ENCODE peak calls at places on chromosomes 7 and 10, in eight cellular contexts. T is CD8-positive, alpha-beta memory T cell; V is NCI-H2171 treated with DMSO at 0.1 percent for 48 hours; M is nucleus accumbens; Z is posterior cingulate gyrus; W is brain microvascular endothelial cell; B is GM04504; R is activated effector memory CD4-positive, alpha-beta T cell treated with anti-CD3 and anti-CD28 coated beads, Interleukin-2, amount 50 U/mL, for 16 hours. A is an unnamed sample.

GRCh38 chr7:11328309-11328708 is 354.6 kb downstream of the PHF14 start:
- DNase-seq in Z (no peak), W (peak), T (no peak), B (no peak), M (no peak), R (no peak), V (peak), A (no peak)

GRCh38 chr10:117635851-117636250 is 93.3 kb downstream of the EMX2 start:
- DNase-seq in R (no peak), W (no peak), B (no peak), Z (no peak), M (no peak), V (peak), T (no peak), A (no peak)

GRCh38 chr10:125878957-125879835 is 1.9 kb downstream of the DHX32 start:
- DNase-seq in T (no peak), M (no peak), Z (no peak), R (no peak), B (peak), W (peak), V (no peak), A (no peak)

GRCh38 chr10:34916368-34916767 is 101.3 kb upstream of the PARD3 start:
- DNase-seq in B (peak), W (peak), V (peak), Z (no peak), T (no peak), R (no peak), M (peak), A (no peak)

GRCh38 chr10:21363753-21364104 is 161.8 kb downstream of the SKIDA1 start:
- DNase-seq in M (no peak), V (no peak), Z (no peak), W (no peak), R (no peak), T (no peak), B (no peak), A (no peak)

GRCh38 chr7:104931181-104931781 is 82.7 kb upstream of the KMT2E start:
- DNase-seq in T (no peak), B (no peak), W (no peak), Z (no peak), M (no peak), R (no peak), V (peak), A (no peak)

GRCh38 chr7:8435120-8435519 is 1.7 kb downstream of the NXPH1 start:
- DNase-seq in V (no peak), B (no peak), Z (no peak), R (no peak), M (no peak), W (no peak), T (no peak), A (no peak)

GRCh38 chr7:157113607-157114006 is 25.1 kb upstream of the UBE3C start:
- DNase-seq in R (no peak), Z (no peak), V (no peak), B (no peak), M (no peak), T (no peak), W (no peak), A (no peak)

GRCh38 chr10:33487014-33487776 is 152.7 kb upstream of the NRP1 start:
- DNase-seq in T (no peak), Z (no peak), B (no peak), W (no peak), R (no peak), V (no peak), M (no peak), A (no peak)

GRCh38 chr7:16644624-16644986 is 949 bp downstream of the ANKMY2 start:
- DNase-seq in V (peak), W (peak), M (peak), R (peak), T (peak), Z (peak), B (no peak), A (peak)

GRCh38 chr10:77049896-77050295 is 587.7 kb downstream of the KCNMA1 start:
- DNase-seq in T (no peak), V (no peak), W (peak), M (no peak), B (no peak), Z (no peak), R (no peak), A (no peak)

GRCh38 chr10:48459270-48460147 is 145.4 kb downstream of the ARHGAP22 start:
- DNase-seq in V (no peak), M (no peak), W (no peak), B (no peak), Z (peak), R (peak), T (no peak), A (peak)

GRCh38 chr10:109956454-109957091 is 33.3 kb upstream of the XPNPEP1 start:
- DNase-seq in V (peak), R (peak), B (no peak), W (peak), M (no peak), T (no peak), Z (no peak), A (no peak)

GRCh38 chr10:23326541-23327307 is 17.9 kb downstream of the C10orf67 start:
- DNase-seq in T (no peak), M (no peak), Z (no peak), B (no peak), W (no peak), V (no peak), R (no peak), A (no peak)

GRCh38 chr10:7810443-7810842 is 7.9 kb upstream of the TAF3 start:
- DNase-seq in M (no peak), Z (no peak), R (no peak), B (no peak), W (no peak), T (no peak), V (no peak), A (no peak)

GRCh38 chr7:29871787-29872398 is 65.6 kb downstream of the WIPF3 start:
- DNase-seq in R (no peak), Z (no peak), B (peak), V (no peak), M (no peak), W (peak), T (no peak), A (no peak)

GRCh38 chr7:93148135-93148534 is at the start of gene SAMD9L:
- DNase-seq in R (no peak), T (peak), Z (no peak), B (no peak), M (no peak), V (no peak), W (no peak), A (no peak)

GRCh38 chr7:5230272-5231067 is 40.4 kb downstream of the WIPI2 start:
- DNase-seq in V (no peak), T (no peak), W (no peak), M (peak), B (no peak), R (no peak), Z (peak), A (no peak)

GRCh38 chr10:27297848-27298524 is 57.4 kb upstream of the ACBD5 start:
- DNase-seq in T (no peak), B (no peak), Z (no peak), M (no peak), R (no peak), W (no peak), V (no peak), A (no peak)

GRCh38 chr10:20267734-20268133 is 451.5 kb downstream of the PLXDC2 start:
- DNase-seq in B (no peak), Z (no peak), V (no peak), T (no peak), W (no peak), M (no peak), R (no peak), A (no peak)

GRCh38 chr10:50536617-50537252 is 87.0 kb downstream of the SGMS1 start:
- DNase-seq in R (no peak), Z (no peak), M (no peak), W (peak), V (no peak), T (no peak), B (no peak), A (no peak)

GRCh38 chr10:58087896-58088295 is 179.8 kb downstream of the IPMK start:
- DNase-seq in W (no peak), T (no peak), M (no peak), V (no peak), R (no peak), Z (no peak), B (no peak), A (no peak)

GRCh38 chr7:2719007-2719406 is 31.0 kb downstream of the AMZ1 start:
- DNase-seq in R (peak), B (no peak), T (peak), W (no peak), Z (no peak), V (no peak), M (peak), A (no peak)

GRCh38 chr7:147578196-147578595 is 1012.4 kb upstream of the C7orf33 start:
- DNase-seq in W (no peak), Z (no peak), T (no peak), V (no peak), B (no peak), R (no peak), M (no peak), A (no peak)

GRCh38 chr10:70125918-70126590 is 6.6 kb downstream of the AIFM2 start:
- DNase-seq in T (no peak), V (no peak), R (no peak), B (no peak), Z (peak), W (no peak), M (no peak), A (no peak)

GRCh38 chr7:105587899-105588690 is 6.8 kb upstream of the EFCAB10 start:
- DNase-seq in M (no peak), W (no peak), B (no peak), V (no peak), R (no peak), T (no peak), Z (no peak), A (no peak)

GRCh38 chr7:29859491-29860180 is 53.3 kb downstream of the WIPF3 start:
- DNase-seq in V (no peak), B (no peak), M (no peak), W (no peak), R (no peak), Z (no peak), T (no peak), A (no peak)

GRCh38 chr7:21771906-21772610 is 173.6 kb downstream of the CDCA7L start:
- DNase-seq in M (peak), Z (no peak), R (no peak), W (no peak), B (no peak), V (no peak), T (no peak), A (no peak)

GRCh38 chr7:131431289-131431688 is 103.6 kb downstream of the MKLN1 start:
- DNase-seq in M (peak), W (peak), B (peak), V (no peak), T (no peak), Z (peak), R (no peak), A (no peak)

GRCh38 chr7:19538036-19538435 is 170.8 kb downstream of the POLR1F start:
- DNase-seq in W (no peak), M (no peak), R (no peak), V (no peak), T (no peak), B (no peak), Z (no peak), A (no peak)

GRCh38 chr7:99829520-99830160 is 1.8 kb downstream of the CYP3A43 start:
- DNase-seq in W (no peak), B (no peak), T (no peak), M (no peak), Z (no peak), R (no peak), V (no peak), A (no peak)

GRCh38 chr10:4315529-4315928 is 510.5 kb upstream of the AKR1E2 start:
- DNase-seq in Z (no peak), R (no peak), T (no peak), W (peak), M (no peak), B (peak), V (no peak), A (no peak)

GRCh38 chr7:35248576-35249536 is 5.0 kb downstream of the TBX20 start:
- DNase-seq in M (no peak), B (no peak), R (no peak), W (no peak), V (no peak), T (no peak), Z (peak), A (no peak)

GRCh38 chr7:94357076-94357475 is 37.6 kb upstream of the COL1A2 start:
- DNase-seq in R (no peak), Z (no peak), T (no peak), B (no peak), V (no peak), W (no peak), M (no peak), A (no peak)

GRCh38 chr10:3887885-3888476 is 103.0 kb upstream of the KLF6 start:
- DNase-seq in T (peak), V (no peak), W (peak), B (peak), R (peak), M (no peak), Z (no peak), A (no peak)